ENCODE peak calls at places on chromosomes 16 and 17, in eight cellular contexts. F is left kidney; O is memory B cell; V is HuH-7.5; D is ecto neural progenitor cell; J is H54; S is AG20443; W is activated naive CD4-positive, alpha-beta T cell treated with anti-CD3 and anti-CD28 coated beads for 36 hours. T is an unnamed sample.
A peak's percentile ranks its signal among the peaks of the same experiment; 100 is the strongest.

GRCh38 chr17:81831957-81832607 is 1.0 kb downstream of the MCRIP1 start:
- DNase-seq in J (no peak), W (peak; percentile 66), V (no peak), S (peak; percentile 52), F (no peak), D (no peak), O (peak; percentile 45), T (no peak)

GRCh38 chr16:2425825-2426430 is 3.3 kb upstream of the CCNF start:
- DNase-seq in O (no peak), W (no peak), V (no peak), D (no peak), F (no peak), S (no peak), J (no peak), T (no peak)

GRCh38 chr16:13378151-13378550 is 476.8 kb downstream of the SHISA9 start:
- DNase-seq in J (no peak), S (no peak), D (no peak), O (no peak), F (no peak), W (no peak), V (no peak), T (no peak)

GRCh38 chr17:76467366-76467765 is at the start of gene AANAT:
- DNase-seq in W (no peak), O (no peak), V (no peak), F (peak; percentile 24), J (no peak), D (peak; percentile 84), S (no peak), T (no peak)

GRCh38 chr16:89574681-89575246 is 794 bp upstream of the CPNE7 start:
- DNase-seq in S (peak; percentile 96), J (peak; percentile 95), V (peak; percentile 91), F (peak; percentile 90), W (peak; percentile 75), O (peak; percentile 45), D (peak; percentile 90), T (no peak)

GRCh38 chr16:50884066-50884860 is 142.4 kb downstream of the CYLD start:
- DNase-seq in V (peak; percentile 20), S (no peak), D (peak; percentile 68), F (no peak), J (peak; percentile 40), W (peak; percentile 49), O (no peak), T (no peak)

GRCh38 chr16:89453662-89454321 is 36.6 kb downstream of the ANKRD11 start:
- DNase-seq in V (no peak), S (peak; percentile 38), J (no peak), F (no peak), D (no peak), W (no peak), O (no peak), T (no peak)

GRCh38 chr17:80947200-80947940 is 44.3 kb upstream of the CHMP6 start:
- DNase-seq in W (no peak), O (no peak), V (no peak), D (no peak), F (no peak), S (no peak), J (no peak), T (no peak)

GRCh38 chr16:50183316-50183715 is 30.2 kb downstream of the TENT4B start:
- DNase-seq in J (no peak), V (no peak), S (peak; percentile 43), O (no peak), W (no peak), D (no peak), F (no peak), T (no peak)

GRCh38 chr16:50462793-50463507 is 85.2 kb upstream of the NKD1 start:
- DNase-seq in J (no peak), F (no peak), W (no peak), V (no peak), D (no peak), O (no peak), S (no peak), T (no peak)

GRCh38 chr17:41267711-41268110 is 2.5 kb downstream of the KRTAP9-6 start:
- DNase-seq in J (no peak), S (peak; percentile 18), W (no peak), O (no peak), V (no peak), D (no peak), F (no peak), T (no peak)

GRCh38 chr16:84818133-84818532 is 1.7 kb upstream of the CRISPLD2 start:
- DNase-seq in S (no peak), O (no peak), V (no peak), D (no peak), W (no peak), F (no peak), J (no peak), T (no peak)

GRCh38 chr17:34314279-34314678 is 5.0 kb upstream of the CCL8 start:
- DNase-seq in O (no peak), V (no peak), W (no peak), D (no peak), J (no peak), S (peak; percentile 49), F (no peak), T (no peak)

GRCh38 chr16:48603647-48604376 is 6.2 kb downstream of the N4BP1 start:
- DNase-seq in J (no peak), F (no peak), O (no peak), D (no peak), W (no peak), V (no peak), S (no peak), T (no peak)

GRCh38 chr17:64441772-64442549 is 7.0 kb upstream of the MILR1 start:
- DNase-seq in O (no peak), F (peak; percentile 38), W (peak; percentile 53), S (peak; percentile 37), V (no peak), D (no peak), J (no peak), T (no peak)

GRCh38 chr16:50261160-50261706 is 5.1 kb upstream of the ADCY7 start:
- DNase-seq in O (no peak), D (no peak), W (no peak), F (no peak), V (no peak), J (no peak), S (no peak), T (no peak)

GRCh38 chr17:79664925-79665738 is 54.3 kb upstream of the RBFOX3 start:
- DNase-seq in W (no peak), F (peak; percentile 54), O (no peak), D (peak; percentile 72), J (no peak), V (no peak), S (no peak), T (no peak)

GRCh38 chr17:18920911-18921441 is 31.0 kb upstream of the SLC5A10 start:
- DNase-seq in W (peak; percentile 38), D (no peak), O (no peak), F (no peak), S (no peak), V (no peak), J (no peak), T (peak; percentile 66)

GRCh38 chr16:17311333-17312099 is 159.2 kb downstream of the XYLT1 start:
- DNase-seq in D (no peak), W (no peak), J (no peak), F (no peak), S (no peak), V (no peak), O (no peak), T (no peak)

GRCh38 chr17:17582372-17582771 is 9.1 kb downstream of the PEMT start:
- DNase-seq in V (no peak), S (no peak), D (no peak), O (no peak), W (no peak), F (no peak), J (no peak), T (no peak)

GRCh38 chr16:50195276-50195675 is 42.2 kb downstream of the TENT4B start:
- DNase-seq in W (no peak), O (no peak), F (no peak), J (no peak), V (no peak), D (no peak), S (peak; percentile 30), T (no peak)

GRCh38 chr17:73528679-73529078 is 115.6 kb downstream of the SDK2 start:
- DNase-seq in J (no peak), S (no peak), W (no peak), O (no peak), D (no peak), F (no peak), V (no peak), T (no peak)

GRCh38 chr16:47979783-47980182 is 176.0 kb downstream of the ABCC12 start:
- DNase-seq in W (no peak), D (no peak), S (no peak), F (no peak), O (no peak), V (no peak), J (no peak), T (no peak)

GRCh38 chr17:82304826-82305726 is 12.3 kb downstream of the CD7 start:
- DNase-seq in S (no peak), W (no peak), J (no peak), V (no peak), F (peak; percentile 62), O (no peak), D (no peak), T (no peak)